ENCODE peak calls at places on chromosomes 5 and 9, in ten cellular contexts. W is body of pancreas; P is aorta; V is OCI-LY7; T is Peyer's patch; D is mucosa of descending colon; S is mammary epithelial cell; E is effector memory CD4-positive, alpha-beta T cell; O is neuronal stem cell; F is SJCRH30. N is an unnamed sample. For H3K4me1, the result is how much of the 10 kb centered on the place peaks cover.

GRCh38 chr9:137452761-137453642 is 6.1 kb downstream of the NSMF start:
- DNase-seq in D (peak), W (no peak), S (no peak), E (no peak), O (no peak), V (no peak), T (peak), F (no peak), P (peak), N (peak)

GRCh38 chr5:34020717-34021116 is 12.9 kb upstream of the AMACR start:
- DNase-seq in O (no peak), D (no peak), E (no peak), W (no peak), T (no peak), V (no peak), P (no peak), F (no peak), S (no peak), N (no peak)

GRCh38 chr9:13863112-13863511 is 450.8 kb downstream of the NFIB start:
- DNase-seq in O (no peak), D (peak), S (no peak), V (no peak), E (no peak), P (no peak), W (no peak), F (peak), T (no peak), N (peak)

GRCh38 chr5:53792338-53792737 is 231.9 kb downstream of the NDUFS4 start:
- DNase-seq in P (no peak), V (no peak), O (no peak), D (no peak), W (no peak), F (peak), S (no peak), T (no peak), E (no peak), N (no peak)

GRCh38 chr9:112176410-112177010 is 1.4 kb upstream of the SUSD1 start:
- DNase-seq in P (no peak), S (no peak), W (no peak), O (no peak), D (peak), E (no peak), T (no peak), V (no peak), F (no peak), N (no peak)

GRCh38 chr5:167816354-167816753 is 475.1 kb upstream of the WWC1 start:
- DNase-seq in P (no peak), W (no peak), F (peak), O (no peak), E (no peak), S (no peak), T (no peak), D (no peak), V (no peak), N (no peak)

GRCh38 chr9:35340046-35340445 is 149.9 kb upstream of the RUSC2 start:
- DNase-seq in W (no peak), D (no peak), V (no peak), P (no peak), F (no peak), S (no peak), E (no peak), T (no peak), O (no peak), N (no peak)

GRCh38 chr5:148237795-148238194 is 530 bp upstream of the MARCOL start:
- DNase-seq in V (no peak), D (no peak), E (no peak), O (no peak), S (peak), W (no peak), F (no peak), T (no peak), P (no peak), N (no peak)

GRCh38 chr9:128026255-128027165 is 40.6 kb downstream of the NAIF1 start:
- DNase-seq in E (peak), T (no peak), W (no peak), O (no peak), S (peak), P (no peak), D (peak), F (no peak), V (peak), N (no peak)

GRCh38 chr5:56232538-56232937 is 592 bp downstream of the ANKRD55 start:
- DNase-seq in S (no peak), V (no peak), E (no peak), D (no peak), O (no peak), F (no peak), T (no peak), P (no peak), W (no peak), N (no peak)

GRCh38 chr5:133234273-133234672 is 182.5 kb downstream of the HSPA4 start:
- DNase-seq in W (no peak), S (no peak), E (no peak), F (no peak), O (no peak), V (no peak), P (no peak), D (no peak), T (no peak), N (no peak)

GRCh38 chr5:86126202-86126601 is 491.5 kb upstream of the COX7C start:
- DNase-seq in D (no peak), T (no peak), F (no peak), P (no peak), S (no peak), V (no peak), O (no peak), E (no peak), W (no peak), N (no peak)

GRCh38 chr5:78483809-78484521 is 123.5 kb downstream of the SCAMP1 start:
- DNase-seq in E (no peak), V (peak), T (no peak), P (no peak), F (no peak), O (no peak), W (no peak), S (no peak), D (no peak), N (no peak)

GRCh38 chr9:134548185-134548584 is 93.4 kb upstream of the COL5A1 start:
- DNase-seq in W (no peak), E (no peak), P (peak), F (no peak), S (no peak), D (no peak), V (no peak), T (no peak), O (no peak), N (no peak)

GRCh38 chr9:72187296-72187695 is 38.1 kb downstream of the GDA start:
- DNase-seq in F (no peak), E (no peak), T (no peak), P (no peak), W (no peak), S (no peak), V (no peak), O (no peak), D (no peak), N (no peak)

GRCh38 chr9:132037470-132037869 is 42.2 kb downstream of the MED27 start:
- DNase-seq in F (no peak), T (no peak), S (no peak), D (no peak), P (no peak), O (no peak), E (no peak), V (no peak), W (no peak), N (no peak)

GRCh38 chr5:94021246-94021645 is 279.8 kb upstream of the POU5F2 start:
- DNase-seq in O (no peak), F (no peak), S (peak), D (peak), P (no peak), W (peak), T (no peak), E (no peak), V (no peak), N (no peak)

GRCh38 chr5:7436521-7436920 is 40.6 kb downstream of the ADCY2 start:
- DNase-seq in F (no peak), V (no peak), W (no peak), E (no peak), S (no peak), D (no peak), O (no peak), T (no peak), P (no peak), N (no peak)

GRCh38 chr9:82799300-82799699 is 263.6 kb downstream of the RASEF start:
- DNase-seq in P (no peak), E (no peak), F (peak), O (no peak), W (no peak), D (no peak), S (no peak), T (no peak), V (no peak), N (no peak)

GRCh38 chr5:78858401-78858800 is 126.7 kb downstream of the ARSB start:
- DNase-seq in F (no peak), V (no peak), W (no peak), E (no peak), S (no peak), P (no peak), D (no peak), O (no peak), T (no peak), N (no peak)

GRCh38 chr5:156589859-156590216 is 260.3 kb upstream of the PPP1R2B start:
- DNase-seq in F (no peak), D (no peak), S (no peak), E (no peak), V (no peak), O (no peak), P (no peak), T (no peak), W (no peak), N (no peak)

GRCh38 chr9:130090915-130091314 is 37.2 kb downstream of the GPR107 start:
- DNase-seq in T (no peak), F (no peak), D (no peak), E (no peak), V (no peak), W (no peak), O (no peak), P (no peak), S (no peak), N (no peak)

GRCh38 chr5:142881076-142881466 is 110.9 kb downstream of the ARHGAP26 start:
- DNase-seq in T (no peak), P (no peak), W (no peak), D (no peak), V (peak), S (no peak), E (no peak), O (peak), F (no peak), N (peak)

GRCh38 chr5:1942158-1942557 is 59.4 kb upstream of the IRX4 start:
- DNase-seq in W (no peak), D (no peak), E (no peak), S (no peak), P (no peak), O (no peak), V (no peak), T (no peak), F (no peak), N (no peak)

GRCh38 chr5:119255571-119256356 is 100.1 kb upstream of the TNFAIP8 start:
- DNase-seq in E (no peak), V (peak), T (peak), D (peak), O (no peak), F (peak), W (no peak), S (peak), P (no peak), N (no peak)

GRCh38 chr9:73216016-73216415 is 64.4 kb downstream of the ANXA1 start:
- DNase-seq in T (no peak), E (no peak), S (no peak), V (no peak), P (no peak), D (no peak), F (no peak), O (no peak), W (no peak), N (no peak)

GRCh38 chr9:38405841-38406240 is 13.3 kb downstream of the ALDH1B1 start:
- DNase-seq in P (no peak), V (no peak), O (no peak), E (no peak), W (no peak), S (no peak), F (no peak), T (no peak), D (no peak), N (no peak)

GRCh38 chr9:81906656-81907055 is 21.6 kb upstream of the SPATA31D4 start:
- DNase-seq in W (no peak), E (no peak), O (no peak), V (no peak), F (no peak), D (no peak), S (peak), T (no peak), P (no peak), N (no peak)

GRCh38 chr9:12698986-12699385 is 5.8 kb downstream of the TYRP1 start:
- DNase-seq in D (no peak), O (no peak), P (no peak), F (no peak), W (no peak), T (no peak), E (no peak), S (no peak), V (no peak), N (no peak)

GRCh38 chr9:12699529-12699928 is 6.3 kb downstream of the TYRP1 start:
- DNase-seq in D (no peak), W (no peak), E (no peak), O (no peak), V (no peak), P (no peak), S (no peak), T (no peak), F (no peak), N (no peak)

GRCh38 chr9:12705738-12706391 is 12.7 kb downstream of the TYRP1 start:
- DNase-seq in F (no peak), V (no peak), O (no peak), W (no peak), E (no peak), P (no peak), S (no peak), T (no peak), D (no peak), N (no peak)

GRCh38 chr9:12703996-12704395 is 10.8 kb downstream of the TYRP1 start:
- DNase-seq in E (no peak), W (no peak), D (no peak), F (no peak), S (no peak), T (no peak), V (no peak), P (no peak), O (no peak), N (no peak)

GRCh38 chr9:12702160-12702758 is 9.1 kb downstream of the TYRP1 start:
- DNase-seq in F (no peak), W (peak), S (peak), P (no peak), O (peak), T (peak), V (no peak), D (peak), E (no peak), N (peak)
- H3K4me1 ChIP-seq in F (under half), W (under half), S (under half), P (under half), O (under half), T (under half), V (under half), D (under half), E (under half), N (under half)

GRCh38 chr9:77978086-77978781 is 53.4 kb downstream of the GNAQ start:
- DNase-seq in D (no peak), P (no peak), T (no peak), S (no peak), O (no peak), V (no peak), W (no peak), F (no peak), E (no peak), N (no peak)
- H3K4me1 ChIP-seq in D (half or more), P (under half), T (under half), S (half or more), O (under half), V (under half), W (under half), F (under half), E (under half), N (under half)

GRCh38 chr5:135396459-135397055 is 2.5 kb downstream of the MACROH2A1 start:
- DNase-seq in W (no peak), P (no peak), E (no peak), S (peak), D (no peak), F (no peak), V (no peak), O (no peak), T (no peak), N (no peak)
- H3K4me1 ChIP-seq in W (under half), P (under half), E (under half), S (half or more), D (under half), F (under half), V (under half), O (under half), T (under half), N (under half)

GRCh38 chr9:91037511-91038482 is 236.2 kb downstream of the SYK start:
- DNase-seq in P (no peak), V (peak), T (peak), E (no peak), W (peak), S (peak), D (peak), F (no peak), O (no peak), N (peak)
- H3K4me1 ChIP-seq in P (under half), V (under half), T (under half), E (under half), W (under half), S (under half), D (under half), F (under half), O (under half), N (under half)

GRCh38 chr5:181245427-181246275 is 1.9 kb upstream of the RACK1 start:
- DNase-seq in O (no peak), S (no peak), F (no peak), D (no peak), T (no peak), E (no peak), W (peak), V (peak), P (no peak), N (no peak)

GRCh38 chr5:181243020-181243520 is 636 bp downstream of the RACK1 start:
- DNase-seq in E (no peak), O (no peak), D (no peak), V (peak), S (no peak), F (no peak), P (peak), T (no peak), W (no peak), N (no peak)

GRCh38 chr5:181248277-181248676 is 4.6 kb upstream of the RACK1 start:
- DNase-seq in V (no peak), S (no peak), D (no peak), E (no peak), W (no peak), O (no peak), F (no peak), T (no peak), P (no peak), N (no peak)

GRCh38 chr5:181243521-181244307 is at the start of gene RACK1:
- DNase-seq in S (peak), F (peak), W (peak), E (peak), V (peak), T (peak), P (peak), O (peak), D (peak), N (peak)

DNA sequence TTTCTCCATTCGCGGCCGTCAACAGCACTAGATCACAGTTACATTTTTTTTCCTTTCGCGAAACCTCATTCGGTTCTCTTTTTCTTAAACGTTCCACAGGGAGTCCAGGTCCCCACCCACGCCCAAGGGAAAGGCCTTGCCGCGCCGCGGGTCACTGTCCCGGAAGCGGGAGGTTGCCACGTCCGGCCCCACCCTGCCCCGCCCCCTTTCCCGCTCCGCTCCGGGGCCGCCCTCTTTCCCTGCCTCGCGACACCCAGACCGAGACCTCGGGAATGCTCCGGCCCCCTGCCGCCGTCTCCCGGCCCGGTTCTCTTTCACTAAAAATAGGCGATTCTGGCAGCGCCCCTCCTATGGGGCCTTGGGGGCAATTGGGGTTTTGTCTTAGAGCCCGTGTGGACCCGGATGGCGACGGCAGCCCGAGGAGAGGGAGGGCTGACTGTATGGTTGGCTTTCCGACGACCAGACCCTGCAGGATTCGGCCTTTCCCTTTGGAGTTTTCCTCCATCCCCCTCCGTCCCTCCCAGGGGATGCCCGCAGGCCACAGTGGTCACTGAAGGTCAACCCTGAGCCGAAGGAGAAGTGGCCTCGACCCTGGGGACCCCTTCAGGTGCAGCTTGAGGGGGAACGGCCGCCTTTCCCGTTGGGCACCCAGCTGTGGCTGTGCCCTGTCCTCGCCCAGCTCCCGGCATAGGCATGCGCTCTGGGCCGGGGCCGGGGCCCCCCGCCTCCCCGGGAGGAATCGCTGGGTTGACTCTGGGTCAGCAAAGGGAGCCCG is 2.8 kb upstream of the RACK1 start:
- DNase-seq in S (peak), O (peak), W (peak), P (peak), E (peak), V (peak), F (peak), T (peak), D (peak), N (peak)
- H3K4me1 ChIP-seq in S (under half), O (under half), W (half or more), P (under half), E (under half), V (half or more), F (under half), T (under half), D (under half), N (under half)

DNA sequence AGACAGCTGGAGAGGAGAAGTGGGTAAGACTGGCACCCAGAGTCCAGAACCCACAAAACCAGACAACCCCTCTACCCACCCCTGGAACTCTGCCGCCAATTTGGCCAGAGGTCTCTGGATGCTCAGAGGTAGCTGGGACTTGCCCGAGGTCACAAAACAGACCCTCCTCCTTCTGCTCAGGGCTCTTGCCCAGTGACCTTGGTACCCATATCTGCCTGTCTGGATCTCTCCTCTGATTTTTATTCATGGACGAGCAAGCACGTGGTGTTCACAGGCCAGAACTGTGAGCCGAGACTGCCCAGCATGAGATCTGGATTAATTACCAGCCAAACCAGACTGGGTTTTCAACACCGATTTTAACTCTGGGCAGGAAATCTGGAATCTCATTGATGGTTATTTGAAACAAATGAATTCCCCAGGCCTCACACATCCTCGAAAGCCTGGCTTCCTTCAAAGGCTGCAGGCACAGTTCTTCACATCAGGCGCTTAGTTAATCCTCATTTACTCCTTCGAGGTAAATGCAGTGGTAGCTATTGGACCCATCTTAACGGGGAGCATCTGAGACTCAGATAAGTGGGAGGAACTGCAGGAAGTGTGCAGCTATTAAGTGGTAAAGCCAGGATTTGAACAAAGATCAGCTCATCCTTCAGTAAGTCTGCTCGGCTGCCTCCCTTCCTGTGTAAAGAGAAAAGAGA is 21.4 kb downstream of the COL27A1 start:
- DNase-seq in E (no peak), O (no peak), S (no peak), F (no peak), D (no peak), P (peak), W (no peak), V (no peak), T (no peak), N (no peak)
- H3K4me1 ChIP-seq in E (under half), O (under half), S (under half), F (under half), D (under half), P (under half), W (half or more), V (under half), T (under half), N (under half)

N was measured in right cardiac atrium.